ENCODE peak calls at places on chromosomes 12 and 14, in eight cellular contexts. T, G, L, O, J, U, I and N are unnamed samples. For H3K4me1, the result is how much of the 10 kb centered on the place peaks cover.

GRCh38 chr12:26231930-26232329 is 36.6 kb downstream of the SSPN start:
- DNase-seq in I (no peak), T (no peak), U (no peak), O (no peak), G (no peak), L (no peak), J (no peak), N (no peak)

GRCh38 chr12:47781479-47782371 is 8.7 kb downstream of the SLC48A1 start:
- DNase-seq in T (no peak), I (no peak), J (no peak), O (peak), G (no peak), U (no peak), L (no peak), N (no peak)

GRCh38 chr14:35229495-35230089 is 62.6 kb upstream of the PSMA6 start:
- DNase-seq in O (no peak), G (no peak), L (no peak), T (no peak), U (no peak), I (no peak), J (no peak), N (peak)

GRCh38 chr12:14884458-14884878 is 1.2 kb downstream of the MGP start:
- DNase-seq in G (no peak), L (no peak), I (no peak), U (peak), T (peak), J (peak), O (peak), N (peak)

GRCh38 chr14:65117795-65118746 is 15.8 kb upstream of the MAX start:
- DNase-seq in T (no peak), I (no peak), J (no peak), U (no peak), L (no peak), O (no peak), G (no peak), N (no peak)

GRCh38 chr12:122067966-122068365 is 10.6 kb upstream of the MLXIP start:
- DNase-seq in O (no peak), J (peak), L (no peak), G (no peak), T (peak), U (peak), I (no peak), N (no peak)

GRCh38 chr14:77989441-77989891 is 180.7 kb upstream of the NRXN3 start:
- DNase-seq in G (no peak), I (no peak), O (no peak), J (no peak), L (no peak), T (no peak), U (no peak), N (no peak)

GRCh38 chr12:124952295-124952694 is 36.6 kb downstream of the DHX37 start:
- DNase-seq in L (no peak), U (no peak), G (no peak), T (no peak), J (no peak), I (no peak), O (no peak), N (no peak)

GRCh38 chr14:99234366-99234765 is 37.6 kb downstream of the BCL11B start:
- DNase-seq in T (no peak), G (no peak), U (no peak), L (no peak), I (no peak), J (no peak), O (no peak), N (no peak)

GRCh38 chr12:117161460-117162166 is 28.7 kb downstream of the FBXO21 start:
- DNase-seq in U (no peak), I (no peak), G (no peak), J (no peak), O (no peak), L (no peak), T (no peak), N (no peak)

GRCh38 chr12:22678175-22678574 is 53.2 kb downstream of the ETNK1 start:
- DNase-seq in O (no peak), G (no peak), J (no peak), U (no peak), L (no peak), T (no peak), I (no peak), N (peak)

GRCh38 chr12:51752490-51752889 is 96.0 kb downstream of the FIGNL2 start:
- DNase-seq in T (peak), L (no peak), I (no peak), G (peak), O (peak), J (peak), U (peak), N (no peak)

GRCh38 chr12:26102954-26103353 is 21.9 kb downstream of the BHLHE41 start:
- DNase-seq in L (no peak), G (no peak), T (no peak), U (no peak), O (no peak), J (no peak), I (no peak), N (no peak)

GRCh38 chr14:99320105-99320572 is 48.1 kb upstream of the BCL11B start:
- DNase-seq in I (peak), T (peak), U (peak), J (no peak), G (peak), L (peak), O (no peak), N (peak)

GRCh38 chr12:80838708-80839107 is 99.0 kb downstream of the LIN7A start:
- DNase-seq in G (no peak), J (peak), L (no peak), I (no peak), U (no peak), T (no peak), O (no peak), N (no peak)

GRCh38 chr12:47413806-47414205 is 292.0 kb downstream of the RPAP3 start:
- DNase-seq in L (no peak), I (no peak), G (no peak), U (no peak), T (peak), J (peak), O (no peak), N (peak)

GRCh38 chr12:10354071-10354470 is 35.8 kb downstream of the KLRK1 start:
- DNase-seq in U (no peak), G (no peak), T (no peak), I (no peak), J (no peak), L (no peak), O (no peak), N (no peak)

GRCh38 chr12:131101006-131101405 is 147.3 kb downstream of the ADGRD1 start:
- DNase-seq in G (no peak), O (no peak), J (no peak), I (no peak), L (no peak), T (no peak), U (peak), N (no peak)

GRCh38 chr12:51621155-51621922 is 30.3 kb downstream of the SCN8A start:
- DNase-seq in G (no peak), J (peak), O (no peak), L (no peak), T (peak), I (no peak), U (no peak), N (no peak)

GRCh38 chr14:58717821-58718220 is 80.1 kb downstream of the DACT1 start:
- DNase-seq in O (no peak), J (peak), I (no peak), U (no peak), T (peak), G (no peak), L (no peak), N (no peak)

GRCh38 chr12:79378496-79378895 is 312.3 kb downstream of the PAWR start:
- DNase-seq in U (no peak), I (no peak), G (no peak), L (no peak), O (no peak), J (peak), T (peak), N (no peak)

GRCh38 chr14:95906591-95906990 is 30.0 kb downstream of the TUNAR start:
- DNase-seq in O (no peak), L (no peak), J (no peak), T (peak), G (no peak), I (no peak), U (no peak), N (no peak)

GRCh38 chr12:84741727-84742126 is 170.9 kb downstream of the SLC6A15 start:
- DNase-seq in O (no peak), T (no peak), G (no peak), U (no peak), I (no peak), J (no peak), L (no peak), N (no peak)

GRCh38 chr14:21408152-21408551 is 24.3 kb upstream of the SUPT16H start:
- DNase-seq in T (peak), L (no peak), U (no peak), G (no peak), O (no peak), J (peak), I (no peak), N (no peak)

GRCh38 chr12:90075685-90076084 is 367.0 kb upstream of the ATP2B1 start:
- DNase-seq in O (no peak), J (no peak), G (no peak), T (no peak), U (no peak), I (no peak), L (no peak), N (no peak)

GRCh38 chr12:57993834-57994233 is 52.5 kb downstream of the ATP23 start:
- DNase-seq in I (no peak), L (no peak), G (no peak), U (no peak), O (no peak), T (no peak), J (no peak), N (no peak)

GRCh38 chr14:89386214-89386886 is 30.7 kb downstream of the FOXN3 start:
- DNase-seq in U (no peak), J (peak), L (no peak), I (no peak), G (no peak), T (peak), O (no peak), N (peak)

GRCh38 chr12:92593734-92594402 is 108.9 kb upstream of the PLEKHG7 start:
- DNase-seq in U (peak), G (no peak), T (peak), L (peak), J (peak), O (no peak), I (no peak), N (peak)

GRCh38 chr12:89731064-89731463 is 22.4 kb upstream of the ATP2B1 start:
- DNase-seq in J (no peak), I (no peak), G (no peak), O (no peak), U (no peak), T (peak), L (no peak), N (no peak)

GRCh38 chr14:59454131-59454530 is 11.0 kb downstream of the GPR135 start:
- DNase-seq in J (peak), U (no peak), G (no peak), I (no peak), O (no peak), T (peak), L (no peak), N (no peak)

GRCh38 chr14:77495354-77495753 is 3.3 kb downstream of the ISM2 start:
- DNase-seq in L (no peak), T (no peak), I (no peak), U (no peak), O (no peak), J (no peak), G (no peak), N (no peak)

GRCh38 chr12:3930216-3930615 is 57.0 kb upstream of the PARP11 start:
- DNase-seq in U (no peak), J (no peak), O (no peak), T (no peak), G (peak), L (no peak), I (no peak), N (no peak)

GRCh38 chr12:111355181-111355925 is 13.5 kb downstream of the PHETA1 start:
- DNase-seq in O (no peak), J (no peak), L (no peak), G (no peak), T (no peak), U (no peak), I (no peak), N (no peak)

GRCh38 chr12:54933381-54933780 is 51.2 kb downstream of the TESPA1 start:
- DNase-seq in O (no peak), U (no peak), T (peak), G (no peak), J (peak), L (no peak), I (no peak), N (peak)

GRCh38 chr12:39503445-39503844 is 60.5 kb upstream of the KIF21A start:
- DNase-seq in I (peak), L (no peak), U (no peak), O (no peak), J (peak), G (no peak), T (no peak), N (no peak)

GRCh38 chr12:27534765-27535161 is 10.8 kb downstream of the PPFIBP1 start:
- DNase-seq in J (peak), L (no peak), G (no peak), O (no peak), U (no peak), I (no peak), T (no peak), N (no peak)
- H3K4me1 ChIP-seq in J (under half), L (under half), G (under half), O (under half), U (under half), I (under half), T (under half), N (under half)

GRCh38 chr14:91409991-91410401 is 7.6 kb downstream of the CCDC88C start:
- DNase-seq in G (no peak), O (no peak), U (no peak), L (no peak), I (no peak), J (no peak), T (no peak), N (no peak)

GRCh38 chr14:91405241-91405721 is 12.3 kb downstream of the CCDC88C start:
- DNase-seq in T (no peak), I (no peak), J (no peak), U (no peak), L (no peak), G (no peak), O (no peak), N (no peak)

GRCh38 chr14:91405724-91406435 is 11.7 kb downstream of the CCDC88C start:
- DNase-seq in O (no peak), L (no peak), T (no peak), G (no peak), U (no peak), I (no peak), J (no peak), N (no peak)

GRCh38 chr14:91406451-91406850 is 11.2 kb downstream of the CCDC88C start:
- DNase-seq in L (no peak), U (no peak), T (no peak), I (no peak), G (no peak), J (no peak), O (no peak), N (no peak)

DNA sequence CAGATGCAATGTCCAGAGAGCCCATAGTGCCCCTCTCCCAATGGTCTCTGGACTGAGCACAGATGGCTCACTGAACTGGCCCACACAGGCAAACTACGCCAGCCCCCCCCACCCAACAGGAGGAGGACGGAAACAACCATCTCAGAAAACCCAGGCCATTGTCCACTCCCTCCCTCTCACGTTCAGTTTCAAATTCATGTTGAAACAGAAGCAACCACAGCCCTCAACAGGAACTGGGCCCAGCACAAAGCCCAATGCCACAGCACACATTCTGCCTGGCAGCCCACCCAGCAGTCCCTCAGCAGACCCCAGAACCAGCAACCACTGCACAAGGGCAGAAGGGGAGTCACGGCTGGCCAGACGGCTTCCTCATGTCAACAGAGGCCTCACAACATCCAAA is 10.6 kb downstream of the CCDC88C start:
- DNase-seq in I (no peak), U (no peak), J (no peak), T (no peak), O (no peak), L (no peak), G (no peak), N (no peak)
- H3K4me1 ChIP-seq in I (under half), U (half or more), J (under half), T (under half), O (under half), L (under half), G (under half), N (under half)

GRCh38 chr14:51431033-51431709 is 191.1 kb downstream of the TMX1 start:
- DNase-seq in T (no peak), J (no peak), O (no peak), L (no peak), U (no peak), G (no peak), I (no peak), N (no peak)

GRCh38 chr14:51431741-51432140 is 191.7 kb downstream of the TMX1 start:
- DNase-seq in T (no peak), J (no peak), O (no peak), U (no peak), L (no peak), I (no peak), G (no peak), N (no peak)

GRCh38 chr14:51430600-51430999 is 190.6 kb downstream of the TMX1 start:
- DNase-seq in T (no peak), U (no peak), J (peak), I (no peak), O (no peak), G (no peak), L (no peak), N (no peak)

GRCh38 chr14:51430079-51430478 is 190.0 kb downstream of the TMX1 start:
- DNase-seq in I (no peak), J (no peak), O (no peak), G (no peak), U (no peak), L (no peak), T (no peak), N (no peak)

DNA sequence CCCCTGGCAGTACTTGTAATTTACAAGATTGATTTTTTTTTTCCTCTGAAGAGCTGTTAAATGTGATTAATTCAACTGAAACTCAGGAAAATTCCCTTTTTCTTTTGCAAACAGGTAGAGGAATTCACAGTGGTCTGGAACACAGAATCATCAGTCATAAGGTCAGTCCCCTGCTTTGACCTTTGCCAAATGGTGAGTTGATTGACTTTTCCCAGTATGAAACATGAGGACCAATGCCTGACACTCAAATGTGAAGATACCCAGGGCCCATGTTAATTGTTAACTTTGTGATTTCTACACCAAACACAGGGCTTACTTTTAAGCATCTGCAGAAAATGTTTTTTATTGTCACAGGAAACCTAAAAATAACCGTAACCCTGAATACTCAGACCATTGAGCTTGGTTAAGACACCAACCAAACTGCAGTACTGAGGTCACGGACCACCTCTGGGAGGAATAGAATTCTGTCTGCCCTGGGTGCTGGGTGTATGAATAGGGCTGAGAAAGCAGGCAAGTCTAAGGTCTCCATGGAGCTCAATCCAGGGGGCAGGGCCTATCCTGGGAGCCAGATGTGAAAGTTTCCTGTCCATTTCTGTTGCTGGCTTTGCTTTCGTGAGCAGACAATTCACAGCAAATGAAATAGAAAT is 192.4 kb downstream of the TMX1 start:
- DNase-seq in O (no peak), U (no peak), L (no peak), G (no peak), J (no peak), I (no peak), T (no peak), N (no peak)
- H3K4me1 ChIP-seq in O (under half), U (under half), L (under half), G (under half), J (under half), I (under half), T (under half), N (under half)

DNA sequence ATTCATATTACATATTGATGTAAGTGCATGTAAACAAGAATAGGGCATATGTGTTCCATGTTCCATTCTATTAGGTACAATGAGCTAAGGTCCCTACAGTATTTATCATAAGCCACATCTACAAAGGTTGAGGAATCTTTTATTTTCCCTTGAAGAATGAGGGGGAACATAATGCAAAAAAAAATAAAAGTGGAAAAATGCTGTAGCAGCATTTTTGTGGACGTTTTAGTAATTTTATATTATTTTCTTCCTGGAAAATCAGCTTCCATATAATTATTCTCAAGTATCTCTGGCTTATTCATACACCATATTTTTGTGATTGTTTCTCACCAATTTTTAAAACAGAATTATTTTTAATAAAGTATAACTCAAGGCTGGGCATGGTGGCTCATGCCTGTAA is 148.7 kb downstream of the MED13L start:
- DNase-seq in L (no peak), I (no peak), O (no peak), G (no peak), U (no peak), J (no peak), T (no peak), N (no peak)
- H3K4me1 ChIP-seq in L (half or more), I (under half), O (half or more), G (under half), U (half or more), J (under half), T (under half), N (under half)

DNA sequence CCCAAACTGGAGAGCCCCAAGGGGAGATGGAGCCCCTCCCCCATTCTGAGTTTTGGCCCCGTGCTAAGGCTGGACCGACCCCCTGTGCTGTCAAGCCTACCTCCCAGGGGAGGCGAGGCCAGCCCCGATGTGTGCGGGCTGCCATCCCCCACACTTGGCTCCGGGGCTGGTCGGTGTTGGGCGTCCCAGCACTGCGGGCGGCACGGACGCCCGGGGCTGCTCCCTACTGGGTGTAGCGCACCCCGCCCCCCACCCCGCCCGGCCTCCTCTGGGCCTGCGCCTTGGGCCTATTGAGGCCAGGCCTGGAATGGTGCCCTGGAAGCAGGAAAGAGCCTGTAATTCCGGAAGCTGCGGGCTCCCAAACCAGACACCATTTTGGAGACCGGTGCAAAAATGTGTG is 2.6 kb downstream of the DCAF4 start:
- DNase-seq in J (no peak), G (no peak), U (no peak), L (no peak), T (no peak), I (no peak), O (no peak), N (no peak)
- H3K4me1 ChIP-seq in J (under half), G (under half), U (under half), L (under half), T (under half), I (under half), O (under half), N (under half)

DNA sequence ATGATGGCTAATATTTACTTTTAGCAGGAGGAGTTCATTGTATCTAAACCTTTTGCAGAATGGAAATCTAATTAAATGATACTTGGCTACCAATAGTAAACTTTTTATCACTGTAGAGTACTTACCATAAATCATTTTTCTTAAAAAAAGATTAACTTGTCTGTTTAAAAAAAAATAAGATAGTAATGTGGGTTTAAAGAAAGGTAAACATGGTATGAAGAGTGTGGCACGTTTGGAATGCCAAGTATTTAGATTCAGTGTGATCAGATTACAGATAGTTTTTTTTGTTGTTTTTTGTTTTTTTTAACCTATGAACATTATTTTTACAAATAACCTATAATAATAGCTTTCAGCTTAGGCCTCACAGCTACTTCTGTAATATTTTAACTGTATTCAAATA is 25.8 kb downstream of the KTN1 start:
- DNase-seq in G (no peak), I (no peak), L (no peak), O (no peak), J (peak), T (no peak), U (no peak), N (no peak)
- H3K4me1 ChIP-seq in G (under half), I (half or more), L (half or more), O (under half), J (under half), T (under half), U (half or more), N (under half)